ENCODE peak calls at places on chromosomes 5 and 9, in ten cellular contexts. One of them, this sample, is unnamed.

GRCh38 chr9:134390537-134390936 is 64.3 kb downstream of the RXRA start:
- DNase-seq in uterus: no peak
- DNase-seq in testis: no peak
- DNase-seq in neuronal stem cell: no peak
- DNase-seq in CD8-positive, alpha-beta memory T cell: peak; percentile 65
- DNase-seq in SJSA1: no peak
- DNase-seq in left ventricle myocardium inferior: no peak
- DNase-seq in HepG2: no peak
- DNase-seq in ovary: no peak
- DNase-seq in Panc1: no peak
- DNase-seq in this sample: no peak

GRCh38 chr9:121748080-121748479 is 96.6 kb downstream of the DAB2IP start:
- DNase-seq in uterus: no peak
- DNase-seq in testis: no peak
- DNase-seq in neuronal stem cell: no peak
- DNase-seq in CD8-positive, alpha-beta memory T cell: no peak
- DNase-seq in SJSA1: no peak
- DNase-seq in left ventricle myocardium inferior: no peak
- DNase-seq in HepG2: no peak
- DNase-seq in ovary: no peak
- DNase-seq in Panc1: no peak
- DNase-seq in this sample: no peak

GRCh38 chr5:172791291-172791690 is 20.3 kb upstream of the DUSP1 start:
- DNase-seq in uterus: no peak
- DNase-seq in testis: no peak
- DNase-seq in neuronal stem cell: no peak
- DNase-seq in CD8-positive, alpha-beta memory T cell: no peak
- DNase-seq in SJSA1: no peak
- DNase-seq in left ventricle myocardium inferior: no peak
- DNase-seq in HepG2: no peak
- DNase-seq in ovary: no peak
- DNase-seq in Panc1: no peak
- DNase-seq in this sample: no peak

GRCh38 chr9:14640294-14640693 is 52.9 kb downstream of the ZDHHC21 start:
- DNase-seq in uterus: no peak
- DNase-seq in testis: no peak
- DNase-seq in neuronal stem cell: no peak
- DNase-seq in CD8-positive, alpha-beta memory T cell: no peak
- DNase-seq in SJSA1: no peak
- DNase-seq in left ventricle myocardium inferior: no peak
- DNase-seq in HepG2: no peak
- DNase-seq in ovary: no peak
- DNase-seq in Panc1: no peak
- DNase-seq in this sample: no peak

GRCh38 chr9:83384214-83384613 is 154.0 kb downstream of the FRMD3 start:
- DNase-seq in uterus: no peak
- DNase-seq in testis: no peak
- DNase-seq in neuronal stem cell: no peak
- DNase-seq in CD8-positive, alpha-beta memory T cell: no peak
- DNase-seq in SJSA1: no peak
- DNase-seq in left ventricle myocardium inferior: no peak
- DNase-seq in HepG2: no peak
- DNase-seq in ovary: no peak
- DNase-seq in Panc1: no peak
- DNase-seq in this sample: no peak

GRCh38 chr9:95733687-95734659 is 141.5 kb upstream of the ERCC6L2 start:
- DNase-seq in uterus: no peak
- DNase-seq in testis: no peak
- DNase-seq in neuronal stem cell: no peak
- DNase-seq in CD8-positive, alpha-beta memory T cell: no peak
- DNase-seq in SJSA1: peak; percentile 74
- DNase-seq in left ventricle myocardium inferior: no peak
- DNase-seq in HepG2: no peak
- DNase-seq in ovary: no peak
- DNase-seq in Panc1: no peak
- DNase-seq in this sample: no peak

GRCh38 chr5:40198736-40199135 is 481.0 kb upstream of the PTGER4 start:
- DNase-seq in uterus: no peak
- DNase-seq in testis: no peak
- DNase-seq in neuronal stem cell: no peak
- DNase-seq in CD8-positive, alpha-beta memory T cell: no peak
- DNase-seq in SJSA1: no peak
- DNase-seq in left ventricle myocardium inferior: no peak
- DNase-seq in HepG2: no peak
- DNase-seq in ovary: no peak
- DNase-seq in Panc1: no peak
- DNase-seq in this sample: no peak

GRCh38 chr9:123957168-123957721 is 27.3 kb upstream of the DENND1A start:
- DNase-seq in uterus: no peak
- DNase-seq in testis: no peak
- DNase-seq in neuronal stem cell: no peak
- DNase-seq in CD8-positive, alpha-beta memory T cell: no peak
- DNase-seq in SJSA1: no peak
- DNase-seq in left ventricle myocardium inferior: no peak
- DNase-seq in HepG2: no peak
- DNase-seq in ovary: no peak
- DNase-seq in Panc1: no peak
- DNase-seq in this sample: no peak

GRCh38 chr9:73869261-73869660 is 627.9 kb upstream of the RORB start:
- DNase-seq in uterus: no peak
- DNase-seq in testis: no peak
- DNase-seq in neuronal stem cell: no peak
- DNase-seq in CD8-positive, alpha-beta memory T cell: peak; percentile 5
- DNase-seq in SJSA1: peak; percentile 75
- DNase-seq in left ventricle myocardium inferior: no peak
- DNase-seq in HepG2: peak; percentile 13
- DNase-seq in ovary: no peak
- DNase-seq in Panc1: peak; percentile 81
- DNase-seq in this sample: no peak

GRCh38 chr9:37675661-37676060 is 24.9 kb downstream of the FRMPD1 start:
- DNase-seq in uterus: no peak
- DNase-seq in testis: no peak
- DNase-seq in neuronal stem cell: no peak
- DNase-seq in CD8-positive, alpha-beta memory T cell: no peak
- DNase-seq in SJSA1: no peak
- DNase-seq in left ventricle myocardium inferior: no peak
- DNase-seq in HepG2: no peak
- DNase-seq in ovary: no peak
- DNase-seq in Panc1: no peak
- DNase-seq in this sample: no peak

GRCh38 chr5:37272564-37272963 is 23.4 kb upstream of the CPLANE1 start:
- DNase-seq in uterus: no peak
- DNase-seq in testis: no peak
- DNase-seq in neuronal stem cell: no peak
- DNase-seq in CD8-positive, alpha-beta memory T cell: no peak
- DNase-seq in SJSA1: peak; percentile 70
- DNase-seq in left ventricle myocardium inferior: no peak
- DNase-seq in HepG2: no peak
- DNase-seq in ovary: no peak
- DNase-seq in Panc1: no peak
- DNase-seq in this sample: no peak

GRCh38 chr5:141508808-141509611 is 20.1 kb downstream of the PCDHGC5 start:
- DNase-seq in uterus: peak; percentile 81
- DNase-seq in testis: no peak
- DNase-seq in neuronal stem cell: peak; percentile 93
- DNase-seq in CD8-positive, alpha-beta memory T cell: no peak
- DNase-seq in SJSA1: peak; percentile 79
- DNase-seq in left ventricle myocardium inferior: peak; percentile 63
- DNase-seq in HepG2: peak; percentile 5
- DNase-seq in ovary: peak; percentile 72
- DNase-seq in Panc1: no peak
- DNase-seq in this sample: peak; percentile 56

GRCh38 chr9:15642369-15642962 is 89.6 kb downstream of the CCDC171 start:
- DNase-seq in uterus: no peak
- DNase-seq in testis: no peak
- DNase-seq in neuronal stem cell: no peak
- DNase-seq in CD8-positive, alpha-beta memory T cell: no peak
- DNase-seq in SJSA1: no peak
- DNase-seq in left ventricle myocardium inferior: no peak
- DNase-seq in HepG2: peak; percentile 50
- DNase-seq in ovary: no peak
- DNase-seq in Panc1: no peak
- DNase-seq in this sample: no peak

GRCh38 chr9:124353811-124354274 is 61.4 kb downstream of the PSMB7 start:
- DNase-seq in uterus: no peak
- DNase-seq in testis: no peak
- DNase-seq in neuronal stem cell: no peak
- DNase-seq in CD8-positive, alpha-beta memory T cell: no peak
- DNase-seq in SJSA1: no peak
- DNase-seq in left ventricle myocardium inferior: no peak
- DNase-seq in HepG2: no peak
- DNase-seq in ovary: no peak
- DNase-seq in Panc1: no peak
- DNase-seq in this sample: no peak

DNA sequence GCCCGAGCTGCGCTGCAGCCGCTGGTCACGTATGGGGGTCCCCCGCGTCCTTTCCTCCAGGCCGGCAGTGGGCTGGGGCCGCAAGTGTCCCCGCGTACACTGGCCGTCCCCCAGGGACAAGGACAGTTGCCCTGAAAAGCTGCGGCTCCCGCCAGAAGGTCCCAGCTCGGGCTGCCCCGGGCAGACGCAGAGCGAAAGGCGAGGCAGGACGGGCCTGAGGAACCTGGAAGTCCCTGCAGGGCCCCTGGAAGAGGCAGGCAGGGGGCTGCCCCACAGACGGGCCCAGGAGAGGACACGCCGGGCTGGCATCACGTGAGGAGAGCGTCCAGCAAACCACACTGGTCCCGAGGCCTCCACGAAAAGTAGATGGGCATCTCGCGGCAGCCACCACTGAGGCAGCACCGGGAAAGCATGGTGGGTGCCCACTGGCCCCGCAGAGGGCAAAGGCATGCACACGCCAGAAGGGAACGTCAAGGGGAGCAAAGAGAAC is 3.2 kb upstream of the NKD2 start:
- DNase-seq in uterus: no peak
- DNase-seq in testis: no peak
- DNase-seq in neuronal stem cell: no peak
- DNase-seq in CD8-positive, alpha-beta memory T cell: no peak
- DNase-seq in SJSA1: peak; percentile 48
- DNase-seq in left ventricle myocardium inferior: peak; percentile 16
- DNase-seq in HepG2: no peak
- DNase-seq in ovary: peak; percentile 38
- DNase-seq in Panc1: no peak
- DNase-seq in this sample: peak; percentile 5
- H3K4me3 ChIP-seq in uterus: peak overlapping the region; percentile 29
- H3K4me3 ChIP-seq in testis: peak overlapping the region; percentile 59
- H3K4me3 ChIP-seq in neuronal stem cell: no peak overlapping the region
- H3K4me3 ChIP-seq in CD8-positive, alpha-beta memory T cell: no peak overlapping the region
- H3K4me3 ChIP-seq in SJSA1: peak overlapping the region; percentile 40
- H3K4me3 ChIP-seq in left ventricle myocardium inferior: peak overlapping the region; percentile 76
- H3K4me3 ChIP-seq in HepG2: no peak overlapping the region
- H3K4me3 ChIP-seq in ovary: peak overlapping the region; percentile 39
- H3K4me3 ChIP-seq in Panc1: no peak overlapping the region
- H3K4me3 ChIP-seq in this sample: peak overlapping the region; percentile 59

DNA sequence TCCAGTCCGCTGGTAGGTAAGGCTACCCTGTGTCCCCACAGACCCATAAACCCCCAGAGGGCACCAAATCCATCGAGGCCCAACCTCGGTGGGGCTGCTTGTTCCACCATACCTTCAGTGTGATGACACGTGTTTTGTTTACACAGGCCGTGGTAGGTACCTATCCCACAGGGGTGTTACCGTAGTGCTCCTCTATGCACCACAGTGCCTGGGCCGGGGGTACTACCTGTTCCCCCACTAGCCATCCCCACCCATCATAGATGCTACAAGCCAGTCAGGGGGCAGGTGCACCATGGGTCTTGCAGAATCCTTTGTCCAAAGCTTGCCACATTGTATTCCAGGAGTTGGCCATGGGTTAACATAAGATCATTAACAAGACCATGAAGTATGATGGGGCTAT is 796.2 kb downstream of the EFNA5 start:
- DNase-seq in uterus: no peak
- DNase-seq in testis: no peak
- DNase-seq in neuronal stem cell: no peak
- DNase-seq in CD8-positive, alpha-beta memory T cell: no peak
- DNase-seq in SJSA1: no peak
- DNase-seq in left ventricle myocardium inferior: no peak
- DNase-seq in HepG2: no peak
- DNase-seq in ovary: no peak
- DNase-seq in Panc1: no peak
- DNase-seq in this sample: no peak
- H3K4me1 ChIP-seq in uterus: no peaks in the 10 kb centered on the region
- H3K4me1 ChIP-seq in testis: no peaks in the 10 kb centered on the region
- H3K4me1 ChIP-seq in neuronal stem cell: peaks cover 4% of the 10 kb centered on the region
- H3K4me1 ChIP-seq in CD8-positive, alpha-beta memory T cell: no peaks in the 10 kb centered on the region
- H3K4me1 ChIP-seq in SJSA1: no peaks in the 10 kb centered on the region
- H3K4me1 ChIP-seq in left ventricle myocardium inferior: no peaks in the 10 kb centered on the region
- H3K4me1 ChIP-seq in HepG2: no peaks in the 10 kb centered on the region
- H3K4me1 ChIP-seq in ovary: no peaks in the 10 kb centered on the region
- H3K4me1 ChIP-seq in Panc1: no peaks in the 10 kb centered on the region
- H3K4me1 ChIP-seq in this sample: no peaks in the 10 kb centered on the region

GRCh38 chr5:66567474-66567873 is 28.7 kb upstream of the MAST4 start:
- DNase-seq in uterus: no peak
- DNase-seq in testis: no peak
- DNase-seq in neuronal stem cell: no peak
- DNase-seq in CD8-positive, alpha-beta memory T cell: no peak
- DNase-seq in SJSA1: no peak
- DNase-seq in left ventricle myocardium inferior: no peak
- DNase-seq in HepG2: no peak
- DNase-seq in ovary: no peak
- DNase-seq in Panc1: no peak
- DNase-seq in this sample: no peak
- H3K4me3 ChIP-seq in uterus: no peak overlapping the region
- H3K4me3 ChIP-seq in testis: no peak overlapping the region
- H3K4me3 ChIP-seq in neuronal stem cell: no peak overlapping the region
- H3K4me3 ChIP-seq in CD8-positive, alpha-beta memory T cell: no peak overlapping the region
- H3K4me3 ChIP-seq in SJSA1: no peak overlapping the region
- H3K4me3 ChIP-seq in left ventricle myocardium inferior: no peak overlapping the region
- H3K4me3 ChIP-seq in HepG2: no peak overlapping the region
- H3K4me3 ChIP-seq in ovary: no peak overlapping the region
- H3K4me3 ChIP-seq in Panc1: no peak overlapping the region
- H3K4me3 ChIP-seq in this sample: no peak overlapping the region

DNA sequence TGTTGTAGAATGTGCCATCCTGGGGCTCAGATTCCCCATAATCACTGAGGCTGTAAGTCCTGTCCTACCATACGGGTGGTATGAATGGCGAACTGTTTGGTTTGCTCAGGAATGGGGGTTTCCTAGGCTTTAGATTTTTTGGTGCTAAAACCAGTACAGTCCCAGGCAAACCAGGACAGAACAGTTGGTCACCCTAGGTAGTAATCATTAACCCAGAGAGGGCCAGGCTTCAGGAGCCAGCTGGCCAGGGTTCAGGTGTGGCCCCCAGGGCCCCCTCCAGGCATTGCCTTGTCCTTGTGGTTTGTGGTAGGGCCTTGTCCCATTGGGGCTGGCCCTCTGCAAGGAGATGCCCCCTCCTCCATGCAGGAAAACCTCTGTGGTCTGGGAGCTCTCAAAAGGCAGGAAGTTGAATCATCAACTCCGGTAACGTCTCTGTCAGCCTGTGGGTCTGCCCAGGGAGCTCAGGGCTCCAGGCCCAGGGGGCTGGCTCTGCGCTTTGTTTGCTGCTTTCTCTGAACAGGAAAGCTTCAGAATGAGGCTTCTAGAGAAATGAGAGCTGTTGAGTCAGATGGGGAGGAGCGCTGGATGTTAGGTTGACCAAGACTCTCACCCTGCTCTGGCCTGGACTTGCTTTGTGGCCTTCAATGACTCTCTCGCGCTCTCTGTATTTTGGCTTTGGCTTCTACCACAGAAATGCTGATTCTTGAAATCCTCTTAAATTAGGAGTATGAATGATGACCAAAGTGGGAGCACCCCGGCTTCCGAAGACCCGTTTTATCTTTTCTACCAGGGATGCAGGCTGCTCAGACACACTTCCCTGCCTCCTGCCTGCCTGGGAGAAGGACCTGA is 22.2 kb upstream of the JADE2 start:
- DNase-seq in uterus: peak; percentile 80
- DNase-seq in testis: peak; percentile 27
- DNase-seq in neuronal stem cell: no peak
- DNase-seq in CD8-positive, alpha-beta memory T cell: peak; percentile 24
- DNase-seq in SJSA1: peak; percentile 99
- DNase-seq in left ventricle myocardium inferior: peak; percentile 70
- DNase-seq in HepG2: peak; percentile 93
- DNase-seq in ovary: peak; percentile 70
- DNase-seq in Panc1: no peak
- DNase-seq in this sample: peak; percentile 68
- H3K4me1 ChIP-seq in uterus: no peaks in the 10 kb centered on the region
- H3K4me1 ChIP-seq in testis: peaks cover 8% of the 10 kb centered on the region
- H3K4me1 ChIP-seq in neuronal stem cell: peaks cover 15% of the 10 kb centered on the region
- H3K4me1 ChIP-seq in CD8-positive, alpha-beta memory T cell: peaks cover 19% of the 10 kb centered on the region
- H3K4me1 ChIP-seq in SJSA1: peaks cover 48% of the 10 kb centered on the region
- H3K4me1 ChIP-seq in left ventricle myocardium inferior: peaks cover 53% of the 10 kb centered on the region
- H3K4me1 ChIP-seq in HepG2: peaks cover 71% of the 10 kb centered on the region
- H3K4me1 ChIP-seq in ovary: peaks cover 5% of the 10 kb centered on the region
- H3K4me1 ChIP-seq in Panc1: peaks cover 53% of the 10 kb centered on the region
- H3K4me1 ChIP-seq in this sample: peaks cover 28% of the 10 kb centered on the region